ENCODE peak calls at places on chromosome 16, in ten cellular contexts. M is activated B cell treated with CpG ODN at 0.5 μM for 24 hours; H is left ventricle myocardium inferior; N is M059J; A is ureter; O is mammary epithelial cell; K is endothelial cell of umbilical vein; S is activated CD8-positive, alpha-beta memory T cell treated with anti-CD3 and anti-CD28 coated beads for 24 hours; P is Daoy; Y is GM12878. I is an unnamed sample.

GRCh38 chr16:24626251-24626650 is 86.9 kb downstream of the RBBP6 start:
- DNase-seq in M (no peak), H (no peak), N (no peak), A (no peak), O (peak), K (no peak), S (no peak), P (no peak), Y (no peak), I (peak)

GRCh38 chr16:88282221-88283041 is 100.3 kb upstream of the ZNF469 start:
- DNase-seq in M (no peak), H (peak), N (no peak), A (no peak), O (peak), K (no peak), S (no peak), P (no peak), Y (no peak), I (peak)

GRCh38 chr16:12462690-12463646 is 340.7 kb downstream of the CPPED1 start:
- DNase-seq in M (no peak), H (no peak), N (no peak), A (no peak), O (no peak), K (peak), S (no peak), P (peak), Y (no peak), I (peak)

GRCh38 chr16:68282064-68282452 is 17.7 kb downstream of the SLC7A6 start:
- DNase-seq in M (no peak), H (no peak), N (no peak), A (no peak), O (no peak), K (no peak), S (no peak), P (no peak), Y (no peak), I (no peak)

GRCh38 chr16:12675852-12676251 is 127.8 kb downstream of the CPPED1 start:
- DNase-seq in M (no peak), H (no peak), N (peak), A (no peak), O (peak), K (peak), S (no peak), P (peak), Y (no peak), I (peak)

GRCh38 chr16:27811881-27812280 is 251.6 kb downstream of the GSG1L start:
- DNase-seq in M (no peak), H (no peak), N (no peak), A (no peak), O (no peak), K (no peak), S (no peak), P (no peak), Y (no peak), I (no peak)

GRCh38 chr16:56354746-56355145 is 70.6 kb downstream of the AMFR start:
- DNase-seq in M (peak), H (no peak), N (no peak), A (no peak), O (no peak), K (no peak), S (no peak), P (no peak), Y (no peak), I (no peak)

GRCh38 chr16:10253344-10253855 is 71.2 kb upstream of the GRIN2A start:
- DNase-seq in M (no peak), H (no peak), N (no peak), A (no peak), O (no peak), K (no peak), S (no peak), P (no peak), Y (no peak), I (no peak)

GRCh38 chr16:89395150-89396142 is 94.9 kb downstream of the ANKRD11 start:
- DNase-seq in M (no peak), H (peak), N (peak), A (peak), O (peak), K (peak), S (no peak), P (peak), Y (no peak), I (peak)

GRCh38 chr16:74749291-74750055 is 25.1 kb downstream of the FA2H start:
- DNase-seq in M (no peak), H (no peak), N (peak), A (no peak), O (no peak), K (no peak), S (no peak), P (no peak), Y (no peak), I (no peak)

GRCh38 chr16:68242085-68242484 is 3.1 kb upstream of the PLA2G15 start:
- DNase-seq in M (no peak), H (no peak), N (no peak), A (no peak), O (no peak), K (no peak), S (no peak), P (no peak), Y (no peak), I (no peak)

GRCh38 chr16:82990155-82990554 is 363.4 kb downstream of the CDH13 start:
- DNase-seq in M (no peak), H (no peak), N (peak), A (no peak), O (peak), K (no peak), S (no peak), P (peak), Y (no peak), I (peak)

GRCh38 chr16:53055603-53056527 is 1.1 kb downstream of the CHD9 start:
- DNase-seq in M (no peak), H (no peak), N (peak), A (peak), O (peak), K (peak), S (peak), P (peak), Y (no peak), I (peak)

GRCh38 chr16:30997000-30997886 is 12.2 kb downstream of the HSD3B7 start:
- DNase-seq in M (peak), H (peak), N (peak), A (peak), O (peak), K (peak), S (peak), P (peak), Y (peak), I (peak)

GRCh38 chr16:31033709-31034492 is 543 bp downstream of the STX4 start:
- DNase-seq in M (peak), H (peak), N (peak), A (peak), O (peak), K (peak), S (peak), P (peak), Y (peak), I (peak)

GRCh38 chr16:24288516-24288915 is 32.4 kb downstream of the CACNG3 start:
- DNase-seq in M (no peak), H (no peak), N (no peak), A (no peak), O (no peak), K (no peak), S (no peak), P (no peak), Y (no peak), I (no peak)

GRCh38 chr16:495127-495748 is 32.3 kb upstream of the CAPN15 start:
- DNase-seq in M (no peak), H (no peak), N (peak), A (no peak), O (peak), K (peak), S (no peak), P (peak), Y (no peak), I (peak)

GRCh38 chr16:89921699-89922476 is 1.3 kb upstream of the TUBB3 start:
- DNase-seq in M (no peak), H (peak), N (peak), A (peak), O (peak), K (peak), S (no peak), P (peak), Y (no peak), I (peak)

GRCh38 chr16:27313422-27314160 is at the start of gene IL4R:
- DNase-seq in M (peak), H (peak), N (peak), A (peak), O (peak), K (peak), S (peak), P (peak), Y (no peak), I (peak)

GRCh38 chr16:15949210-15950166 is at the start of gene ABCC1:
- DNase-seq in M (peak), H (peak), N (peak), A (no peak), O (peak), K (peak), S (peak), P (peak), Y (no peak), I (no peak)

GRCh38 chr16:10932959-10933710 is 9.1 kb downstream of the DEXI start:
- DNase-seq in M (no peak), H (no peak), N (no peak), A (no peak), O (no peak), K (no peak), S (no peak), P (no peak), Y (no peak), I (no peak)

GRCh38 chr16:23079683-23080221 is 69.5 kb downstream of the USP31 start:
- DNase-seq in M (no peak), H (no peak), N (no peak), A (peak), O (peak), K (peak), S (no peak), P (no peak), Y (no peak), I (no peak)

GRCh38 chr16:82062645-82063058 is 27.6 kb downstream of the HSD17B2 start:
- DNase-seq in M (no peak), H (no peak), N (peak), A (no peak), O (peak), K (no peak), S (no peak), P (no peak), Y (no peak), I (peak)

GRCh38 chr16:265711-266110 is 10.0 kb downstream of the RGS11 start:
- DNase-seq in M (no peak), H (no peak), N (no peak), A (no peak), O (peak), K (no peak), S (no peak), P (no peak), Y (no peak), I (no peak)

GRCh38 chr16:10936585-10936984 is 5.7 kb downstream of the DEXI start:
- DNase-seq in M (no peak), H (no peak), N (no peak), A (no peak), O (no peak), K (no peak), S (no peak), P (no peak), Y (no peak), I (no peak)

GRCh38 chr16:88103581-88104188 is 152.5 kb downstream of the BANP start:
- DNase-seq in M (no peak), H (no peak), N (no peak), A (no peak), O (no peak), K (no peak), S (no peak), P (no peak), Y (no peak), I (no peak)

I was measured in choroid plexus epithelial cell.